ENCODE peak calls at places on chromosome 1, in six cellular contexts. T is HFFc6; Q is HFF-Myc; V is tibial artery; Z is CD8-positive, alpha-beta T cell; C is activated CD8-positive, alpha-beta T cell treated with anti-CD3 and anti-CD28 coated beads, Interleukin-2, amount 10 ng/mL, durations not matched to agents 7 days and 5 days. A is an unnamed sample.

GRCh38 chr1:88333301-88333700 is 350.8 kb upstream of the PKN2 start:
- DNase-seq in Z (no peak), V (no peak), C (no peak), T (no peak), Q (no peak), A (no peak)

GRCh38 chr1:182635871-182636270 is 31.7 kb upstream of the RGS16 start:
- DNase-seq in V (no peak), Z (no peak), Q (no peak), C (no peak), T (no peak), A (no peak)

GRCh38 chr1:119926553-119926952 is 30.2 kb upstream of the ADAM30 start:
- DNase-seq in C (no peak), Q (no peak), Z (no peak), V (no peak), T (no peak), A (no peak)

GRCh38 chr1:173048629-173049326 is 2.0 kb downstream of the TNFSF18 start:
- DNase-seq in Q (no peak), Z (no peak), C (no peak), V (no peak), T (peak), A (no peak)

GRCh38 chr1:231810415-231810814 is 183.8 kb downstream of the DISC1 start:
- DNase-seq in V (no peak), Z (no peak), C (no peak), Q (no peak), T (no peak), A (no peak)

GRCh38 chr1:162055062-162055461 is 14.4 kb upstream of the NOS1AP start:
- DNase-seq in C (no peak), T (peak), Q (peak), Z (no peak), V (no peak), A (no peak)

GRCh38 chr1:65221638-65222421 is 73.8 kb downstream of the AK4 start:
- DNase-seq in T (no peak), V (no peak), Z (no peak), Q (no peak), C (no peak), A (no peak)

GRCh38 chr1:67404212-67404620 is 26.0 kb downstream of the SERBP1 start:
- DNase-seq in C (no peak), Q (no peak), T (peak), V (no peak), Z (no peak), A (no peak)

GRCh38 chr1:155645648-155646047 is 35.6 kb downstream of the MSTO1 start:
- DNase-seq in T (no peak), Q (no peak), Z (no peak), V (no peak), C (no peak), A (no peak)

GRCh38 chr1:65153635-65154034 is 5.6 kb downstream of the AK4 start:
- DNase-seq in T (no peak), V (no peak), Z (no peak), C (no peak), Q (no peak), A (no peak)

GRCh38 chr1:245715291-245715701 is 560.5 kb downstream of the KIF26B start:
- DNase-seq in V (no peak), C (no peak), Z (no peak), T (no peak), Q (no peak), A (no peak)

GRCh38 chr1:61323681-61324328 is 241.4 kb downstream of the NFIA start:
- DNase-seq in Q (no peak), V (no peak), T (no peak), Z (no peak), C (no peak), A (no peak)

GRCh38 chr1:24142546-24143431 is at the start of gene IL22RA1:
- DNase-seq in V (no peak), Q (no peak), T (no peak), C (no peak), Z (no peak), A (no peak)

GRCh38 chr1:47930215-47930885 is 66.8 kb downstream of the TRABD2B start:
- DNase-seq in Q (no peak), Z (no peak), T (no peak), V (no peak), C (no peak), A (no peak)

A was measured in activated CD4-positive, CD25-positive, alpha-beta regulatory T cell.